ENCODE peak calls at places on chromosomes 7 and 10, in six cellular contexts. O is gastrocnemius medialis, N is body of pancreas, T is tibial artery, G is pancreas, U is esophagus squamous epithelium. I is an unnamed sample.

GRCh38 chr7:141042222-141043193 is 27.8 kb upstream of the MRPS33 start:
- DNase-seq in O (no peak), N (no peak), T (no peak), G (no peak), U (no peak), I (no peak)

GRCh38 chr10:17430647-17431355 is 23.6 kb downstream of the ST8SIA6 start:
- DNase-seq in O (no peak), N (peak), T (peak), G (peak), U (no peak), I (peak)

GRCh38 chr7:151435103-151435916 is 4.6 kb downstream of the CRYGN start:
- DNase-seq in O (no peak), N (no peak), T (peak), G (no peak), U (no peak), I (no peak)

GRCh38 chr10:6607187-6607586 is 27.1 kb upstream of the PRKCQ start:
- DNase-seq in O (no peak), N (no peak), T (no peak), G (no peak), U (no peak), I (no peak)

GRCh38 chr7:24718977-24719491 is 38.2 kb downstream of the GSDME start:
- DNase-seq in O (no peak), N (no peak), T (peak), G (no peak), U (no peak), I (no peak)

GRCh38 chr10:98664329-98665042 is 217.8 kb upstream of the HPS1 start:
- DNase-seq in O (no peak), N (peak), T (no peak), G (peak), U (no peak), I (no peak)

GRCh38 chr7:9231683-9232082 is 798.3 kb downstream of the NXPH1 start:
- DNase-seq in O (no peak), N (no peak), T (no peak), G (no peak), U (no peak), I (no peak)

GRCh38 chr10:102492344-102492939 is 10.1 kb downstream of the ACTR1A start:
- DNase-seq in O (no peak), N (no peak), T (no peak), G (no peak), U (no peak), I (no peak)

GRCh38 chr7:20785211-20786048 is 1.3 kb downstream of the SP8 start:
- DNase-seq in O (no peak), N (no peak), T (no peak), G (peak), U (no peak), I (no peak)

GRCh38 chr10:49690673-49691356 is 11.4 kb downstream of the C10orf53 start:
- DNase-seq in O (no peak), N (no peak), T (no peak), G (no peak), U (no peak), I (no peak)

GRCh38 chr10:89120931-89121907 is 85.9 kb downstream of the CH25H start:
- DNase-seq in O (no peak), N (peak), T (no peak), G (no peak), U (no peak), I (no peak)

GRCh38 chr7:5413449-5413786 is 10.2 kb downstream of the TNRC18 start:
- DNase-seq in O (no peak), N (no peak), T (no peak), G (no peak), U (no peak), I (no peak)

GRCh38 chr7:28078036-28078901 is 102.3 kb downstream of the JAZF1 start:
- DNase-seq in O (no peak), N (peak), T (no peak), G (peak), U (no peak), I (peak)

GRCh38 chr7:64996305-64996704 is 5.5 kb upstream of the ZNF117 start:
- DNase-seq in O (no peak), N (no peak), T (no peak), G (no peak), U (no peak), I (no peak)

GRCh38 chr7:101386558-101387199 is 24.0 kb downstream of the COL26A1 start:
- DNase-seq in O (no peak), N (no peak), T (no peak), G (no peak), U (no peak), I (no peak)

GRCh38 chr7:754531-755420 is 27.7 kb upstream of the PRKAR1B start:
- DNase-seq in O (no peak), N (no peak), T (peak), G (no peak), U (no peak), I (no peak)

GRCh38 chr7:119472398-119473038 is 800.5 kb upstream of the KCND2 start:
- DNase-seq in O (no peak), N (peak), T (no peak), G (peak), U (no peak), I (no peak)

GRCh38 chr10:67923551-67923950 is 39.1 kb downstream of the SIRT1 start:
- DNase-seq in O (no peak), N (no peak), T (no peak), G (no peak), U (no peak), I (no peak)

GRCh38 chr7:20340839-20341238 is 10.1 kb downstream of the ITGB8 start:
- DNase-seq in O (no peak), N (peak), T (no peak), G (peak), U (no peak), I (peak)

GRCh38 chr7:89334785-89335184 is 539.2 kb upstream of the TEX47 start:
- DNase-seq in O (no peak), N (no peak), T (no peak), G (no peak), U (no peak), I (no peak)

GRCh38 chr10:11551915-11552602 is 59.4 kb downstream of the USP6NL start:
- DNase-seq in O (no peak), N (no peak), T (no peak), G (no peak), U (no peak), I (no peak)

GRCh38 chr7:12889391-12889790 is 202.0 kb downstream of the ARL4A start:
- DNase-seq in O (no peak), N (no peak), T (no peak), G (no peak), U (no peak), I (no peak)

GRCh38 chr10:77393821-77394501 is 243.6 kb downstream of the KCNMA1 start:
- DNase-seq in O (no peak), N (no peak), T (no peak), G (no peak), U (no peak), I (no peak)

GRCh38 chr10:77393411-77393810 is 244.2 kb downstream of the KCNMA1 start:
- DNase-seq in O (no peak), N (no peak), T (no peak), G (no peak), U (no peak), I (no peak)

GRCh38 chr10:77391605-77392235 is 245.9 kb downstream of the KCNMA1 start:
- DNase-seq in O (peak), N (peak), T (peak), G (peak), U (no peak), I (no peak)

GRCh38 chr10:77392236-77392721 is 245.3 kb downstream of the KCNMA1 start:
- DNase-seq in O (no peak), N (no peak), T (peak), G (no peak), U (no peak), I (no peak)

DNA sequence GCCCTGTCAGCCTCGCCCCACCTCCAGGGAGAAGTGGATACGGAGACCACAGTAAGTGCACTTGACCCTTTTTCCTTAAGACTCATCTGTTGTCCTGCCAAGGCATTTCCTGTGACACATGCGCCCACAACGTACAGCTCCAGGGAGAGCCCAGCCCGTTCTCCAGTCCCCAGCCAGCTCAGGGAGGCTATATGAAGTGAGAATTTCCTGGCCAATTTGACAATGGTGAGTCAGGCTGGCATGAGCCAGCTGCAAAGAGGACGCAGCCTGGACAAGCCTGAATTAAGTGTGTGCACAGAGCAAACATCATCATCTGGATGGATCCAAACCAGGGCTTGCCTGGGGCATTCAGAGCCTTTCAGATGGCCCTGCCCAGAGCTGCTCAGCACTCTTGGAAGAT is 244.8 kb downstream of the KCNMA1 start:
- DNase-seq in O (peak), N (no peak), T (peak), G (no peak), U (no peak), I (no peak)
- H3K27ac ChIP-seq in O (peak), N (no peak), T (peak), G (no peak), U (peak), I (no peak)

GRCh38 chr10:132580617-132581016 is 43.0 kb downstream of the INPP5A start:
- DNase-seq in O (no peak), N (no peak), T (no peak), G (no peak), U (no peak), I (no peak)
- H3K27ac ChIP-seq in O (no peak), N (no peak), T (no peak), G (no peak), U (no peak), I (no peak)

GRCh38 chr10:95430231-95430951 is 130.8 kb downstream of the SORBS1 start:
- DNase-seq in O (peak), N (peak), T (no peak), G (peak), U (no peak), I (no peak)
- H3K27ac ChIP-seq in O (peak), N (no peak), T (peak), G (no peak), U (peak), I (peak)

DNA sequence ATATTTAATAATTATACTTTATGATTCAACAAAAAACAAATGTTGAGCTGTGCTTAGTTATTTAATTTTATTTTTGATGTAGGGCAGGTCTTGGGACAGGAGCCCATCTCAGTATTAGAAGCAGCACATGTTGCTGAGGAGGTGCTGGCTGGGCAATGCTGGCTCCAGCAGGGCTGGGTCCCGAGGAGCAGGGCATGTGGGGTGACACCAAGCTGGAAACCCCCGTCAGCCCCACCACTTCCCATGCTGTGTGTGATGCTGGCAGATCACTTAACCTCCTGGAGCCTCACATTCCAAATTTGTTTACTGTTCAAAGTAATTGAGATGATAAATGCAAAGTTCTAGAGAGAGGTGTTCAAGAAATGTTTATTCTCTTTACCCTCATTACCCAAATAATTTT is 335.4 kb upstream of the KLF6 start:
- DNase-seq in O (no peak), N (peak), T (no peak), G (no peak), U (no peak), I (no peak)
- H3K27ac ChIP-seq in O (no peak), N (no peak), T (no peak), G (no peak), U (no peak), I (no peak)

GRCh38 chr7:31958216-31958615 is 112.0 kb downstream of the PDE1C start:
- DNase-seq in O (no peak), N (no peak), T (no peak), G (no peak), U (no peak), I (no peak)
- H3K27ac ChIP-seq in O (no peak), N (no peak), T (no peak), G (no peak), U (no peak), I (no peak)